ENCODE peak calls at places on chromosomes 13 and 19, in four cellular contexts. X is body of pancreas, F is brain microvascular endothelial cell, V is Kasumi-1. W is an unnamed sample.

GRCh38 chr19:44401108-44401786 is at the start of gene ZNF285:
- DNase-seq in F (peak), X (peak), V (no peak), W (peak)

GRCh38 chr19:46786236-46787039 is 2.0 kb downstream of the SLC1A5 start:
- DNase-seq in F (peak), X (peak), V (peak), W (no peak)

GRCh38 chr13:45337395-45337794 is 3.6 kb downstream of the TPT1 start:
- DNase-seq in F (no peak), X (no peak), V (no peak), W (no peak)

GRCh38 chr19:10084803-10085202 is 1.3 kb upstream of the SHFL start:
- DNase-seq in X (no peak), F (no peak), V (no peak), W (no peak)

GRCh38 chr13:26513931-26514330 is 43.6 kb upstream of the WASF3 start:
- DNase-seq in X (no peak), F (no peak), V (no peak), W (no peak)

GRCh38 chr13:94682229-94682628 is 30.1 kb downstream of the SOX21 start:
- DNase-seq in X (no peak), F (no peak), V (no peak), W (no peak)

GRCh38 chr13:39347926-39348901 is 254.8 kb downstream of the LHFPL6 start:
- DNase-seq in V (no peak), F (no peak), X (no peak), W (peak)

GRCh38 chr19:45472557-45473365 is 5.0 kb downstream of the FOSB start:
- DNase-seq in X (no peak), V (no peak), F (no peak), W (no peak)

GRCh38 chr19:9917322-9917721 is 19.0 kb downstream of the OLFM2 start:
- DNase-seq in F (peak), X (peak), V (peak), W (peak)

GRCh38 chr13:50543767-50544166 is 299.7 kb downstream of the DLEU7 start:
- DNase-seq in X (no peak), F (peak), V (no peak), W (no peak)

GRCh38 chr19:35315883-35316282 is 13.1 kb upstream of the CD22 start:
- DNase-seq in F (no peak), X (no peak), V (no peak), W (no peak)

GRCh38 chr19:39297931-39298634 is 1.9 kb downstream of the IFNL1 start:
- DNase-seq in F (no peak), V (no peak), X (no peak), W (no peak)

GRCh38 chr13:44125943-44126469 is 246.3 kb downstream of the LACC1 start:
- DNase-seq in V (no peak), X (no peak), F (no peak), W (no peak)

W was measured in G401.